ENCODE peak calls at places on chromosomes 3 and 15, in nine cellular contexts. One of them, this sample, is unnamed.

GRCh38 chr3:143139786-143140185 is 20.2 kb downstream of the CHST2 start:
- DNase-seq in sigmoid colon: no peak
- DNase-seq in endothelial cell of umbilical vein: peak
- DNase-seq in GM23338: no peak
- DNase-seq in transverse colon: peak
- DNase-seq in K562: no peak
- DNase-seq in breast epithelium: no peak
- DNase-seq in stomach: no peak
- DNase-seq in HepG2: no peak
- DNase-seq in this sample: no peak

GRCh38 chr3:27387625-27388024 is 18.4 kb upstream of the NEK10 start:
- DNase-seq in sigmoid colon: peak
- DNase-seq in endothelial cell of umbilical vein: no peak
- DNase-seq in GM23338: peak
- DNase-seq in transverse colon: no peak
- DNase-seq in K562: no peak
- DNase-seq in breast epithelium: no peak
- DNase-seq in stomach: no peak
- DNase-seq in HepG2: no peak
- DNase-seq in this sample: no peak

GRCh38 chr15:62431391-62431790 is 266.3 kb upstream of the C2CD4B start:
- DNase-seq in sigmoid colon: no peak
- DNase-seq in endothelial cell of umbilical vein: no peak
- DNase-seq in GM23338: no peak
- DNase-seq in transverse colon: no peak
- DNase-seq in K562: no peak
- DNase-seq in breast epithelium: no peak
- DNase-seq in stomach: no peak
- DNase-seq in HepG2: peak
- DNase-seq in this sample: no peak

GRCh38 chr3:61060421-61060861 is 190.8 kb downstream of the FHIT start:
- DNase-seq in sigmoid colon: no peak
- DNase-seq in endothelial cell of umbilical vein: no peak
- DNase-seq in GM23338: no peak
- DNase-seq in transverse colon: no peak
- DNase-seq in K562: no peak
- DNase-seq in breast epithelium: no peak
- DNase-seq in stomach: no peak
- DNase-seq in HepG2: peak
- DNase-seq in this sample: no peak

GRCh38 chr15:63223463-63223862 is 34.1 kb downstream of the RAB8B start:
- DNase-seq in sigmoid colon: no peak
- DNase-seq in endothelial cell of umbilical vein: no peak
- DNase-seq in GM23338: no peak
- DNase-seq in transverse colon: no peak
- DNase-seq in K562: no peak
- DNase-seq in breast epithelium: no peak
- DNase-seq in stomach: no peak
- DNase-seq in HepG2: no peak
- DNase-seq in this sample: no peak

GRCh38 chr15:77035999-77036471 is 34.9 kb downstream of the TSPAN3 start:
- DNase-seq in sigmoid colon: peak
- DNase-seq in endothelial cell of umbilical vein: no peak
- DNase-seq in GM23338: no peak
- DNase-seq in transverse colon: peak
- DNase-seq in K562: no peak
- DNase-seq in breast epithelium: no peak
- DNase-seq in stomach: peak
- DNase-seq in HepG2: no peak
- DNase-seq in this sample: no peak

GRCh38 chr3:62046326-62046725 is 327.0 kb downstream of the FEZF2 start:
- DNase-seq in sigmoid colon: no peak
- DNase-seq in endothelial cell of umbilical vein: no peak
- DNase-seq in GM23338: no peak
- DNase-seq in transverse colon: no peak
- DNase-seq in K562: no peak
- DNase-seq in breast epithelium: no peak
- DNase-seq in stomach: no peak
- DNase-seq in HepG2: no peak
- DNase-seq in this sample: no peak

GRCh38 chr3:122414391-122414790 is 1.5 kb downstream of the WDR5B start:
- DNase-seq in sigmoid colon: no peak
- DNase-seq in endothelial cell of umbilical vein: no peak
- DNase-seq in GM23338: no peak
- DNase-seq in transverse colon: no peak
- DNase-seq in K562: no peak
- DNase-seq in breast epithelium: no peak
- DNase-seq in stomach: no peak
- DNase-seq in HepG2: no peak
- DNase-seq in this sample: no peak

GRCh38 chr3:184129012-184129411 is 6.1 kb upstream of the EIF2B5 start:
- DNase-seq in sigmoid colon: no peak
- DNase-seq in endothelial cell of umbilical vein: peak
- DNase-seq in GM23338: peak
- DNase-seq in transverse colon: no peak
- DNase-seq in K562: peak
- DNase-seq in breast epithelium: no peak
- DNase-seq in stomach: peak
- DNase-seq in HepG2: peak
- DNase-seq in this sample: no peak

GRCh38 chr3:181230258-181230657 is 240.7 kb upstream of the DNAJC19 start:
- DNase-seq in sigmoid colon: no peak
- DNase-seq in endothelial cell of umbilical vein: no peak
- DNase-seq in GM23338: peak
- DNase-seq in transverse colon: no peak
- DNase-seq in K562: no peak
- DNase-seq in breast epithelium: no peak
- DNase-seq in stomach: no peak
- DNase-seq in HepG2: no peak
- DNase-seq in this sample: no peak

GRCh38 chr3:161556533-161556932 is 59.9 kb downstream of the OTOL1 start:
- DNase-seq in sigmoid colon: no peak
- DNase-seq in endothelial cell of umbilical vein: no peak
- DNase-seq in GM23338: no peak
- DNase-seq in transverse colon: no peak
- DNase-seq in K562: no peak
- DNase-seq in breast epithelium: no peak
- DNase-seq in stomach: no peak
- DNase-seq in HepG2: no peak
- DNase-seq in this sample: no peak

GRCh38 chr3:122974764-122975162 is 52.8 kb downstream of the SEMA5B start:
- DNase-seq in sigmoid colon: peak
- DNase-seq in endothelial cell of umbilical vein: peak
- DNase-seq in GM23338: no peak
- DNase-seq in transverse colon: no peak
- DNase-seq in K562: no peak
- DNase-seq in breast epithelium: no peak
- DNase-seq in stomach: no peak
- DNase-seq in HepG2: no peak
- DNase-seq in this sample: no peak

GRCh38 chr15:61390138-61390537 is 161.0 kb upstream of the RORA start:
- DNase-seq in sigmoid colon: no peak
- DNase-seq in endothelial cell of umbilical vein: no peak
- DNase-seq in GM23338: no peak
- DNase-seq in transverse colon: no peak
- DNase-seq in K562: no peak
- DNase-seq in breast epithelium: no peak
- DNase-seq in stomach: no peak
- DNase-seq in HepG2: no peak
- DNase-seq in this sample: no peak

DNA sequence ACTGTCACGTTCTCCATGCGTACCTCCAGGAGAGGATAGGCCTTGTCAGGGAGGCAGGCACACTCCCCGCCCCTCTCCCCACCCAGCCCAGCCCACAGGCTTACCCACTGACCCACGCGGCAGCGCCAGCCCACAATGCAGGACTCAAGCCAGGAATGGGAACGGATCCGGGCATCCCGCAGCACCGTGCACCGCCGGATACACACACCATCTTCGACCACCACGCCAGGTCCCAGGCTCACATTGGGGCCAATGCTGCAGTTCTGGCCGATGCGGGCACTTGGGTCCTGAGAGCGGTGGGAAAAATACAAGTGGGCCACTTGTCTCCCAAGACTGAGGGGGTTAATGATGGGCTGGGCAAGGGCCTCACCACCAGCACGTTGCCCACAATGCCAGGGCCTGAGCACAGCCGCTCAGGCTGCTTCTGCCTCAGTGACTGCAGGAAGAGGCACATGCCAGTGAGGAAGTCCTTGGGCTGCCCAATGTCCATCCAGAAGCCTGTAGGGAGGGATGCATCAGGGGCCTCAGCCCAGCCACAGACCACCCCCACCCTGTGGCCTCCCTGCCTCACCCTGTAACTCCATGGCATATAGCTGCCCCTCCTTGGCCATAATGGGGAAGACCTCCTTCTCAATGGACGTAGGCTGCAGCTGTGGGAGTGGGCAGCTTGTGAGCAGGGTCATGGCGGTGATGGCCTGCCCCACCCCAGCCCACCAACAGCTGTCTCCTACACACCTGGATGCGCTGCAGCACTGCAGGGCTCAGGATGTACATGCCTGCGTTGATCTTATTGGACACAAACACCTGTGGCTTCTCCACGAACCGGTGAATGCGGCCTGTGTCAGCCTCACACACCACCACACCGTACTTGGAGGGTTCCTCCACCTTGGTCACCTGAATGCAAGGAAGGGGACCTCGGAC is 1.6 kb downstream of the GMPPB start:
- DNase-seq in sigmoid colon: peak
- DNase-seq in endothelial cell of umbilical vein: no peak
- DNase-seq in GM23338: no peak
- DNase-seq in transverse colon: no peak
- DNase-seq in K562: no peak
- DNase-seq in breast epithelium: no peak
- DNase-seq in stomach: no peak
- DNase-seq in HepG2: no peak
- DNase-seq in this sample: no peak
- TF ChIP-seq POLR2AphosphoS5 in sigmoid colon: no peak
- TF ChIP-seq POLR2AphosphoS5 in endothelial cell of umbilical vein: no peak
- TF ChIP-seq POLR2AphosphoS5 in GM23338: peak
- TF ChIP-seq POLR2AphosphoS5 in transverse colon: no peak
- TF ChIP-seq POLR2AphosphoS5 in K562: no peak
- TF ChIP-seq POLR2AphosphoS5 in breast epithelium: no peak
- TF ChIP-seq POLR2AphosphoS5 in stomach: no peak
- TF ChIP-seq POLR2AphosphoS5 in HepG2: peak
- TF ChIP-seq POLR2AphosphoS5 in this sample: no peak

GRCh38 chr15:70093070-70093469 is 4.6 kb downstream of the TLE3 start:
- DNase-seq in sigmoid colon: no peak
- DNase-seq in endothelial cell of umbilical vein: no peak
- DNase-seq in GM23338: no peak
- DNase-seq in transverse colon: no peak
- DNase-seq in K562: no peak
- DNase-seq in breast epithelium: no peak
- DNase-seq in stomach: no peak
- DNase-seq in HepG2: peak
- DNase-seq in this sample: no peak
- H3K4me3 ChIP-seq in sigmoid colon: peak
- H3K4me3 ChIP-seq in endothelial cell of umbilical vein: no peak
- H3K4me3 ChIP-seq in GM23338: peak
- H3K4me3 ChIP-seq in transverse colon: no peak
- H3K4me3 ChIP-seq in K562: no peak
- H3K4me3 ChIP-seq in breast epithelium: no peak
- H3K4me3 ChIP-seq in stomach: peak
- H3K4me3 ChIP-seq in HepG2: no peak
- H3K4me3 ChIP-seq in this sample: peak

GRCh38 chr3:186492594-186492993 is 51.6 kb downstream of the CRYGS start:
- DNase-seq in sigmoid colon: no peak
- DNase-seq in endothelial cell of umbilical vein: no peak
- DNase-seq in GM23338: no peak
- DNase-seq in transverse colon: no peak
- DNase-seq in K562: no peak
- DNase-seq in breast epithelium: no peak
- DNase-seq in stomach: no peak
- DNase-seq in HepG2: no peak
- DNase-seq in this sample: no peak

GRCh38 chr3:186496016-186496415 is 48.2 kb downstream of the CRYGS start:
- DNase-seq in sigmoid colon: no peak
- DNase-seq in endothelial cell of umbilical vein: no peak
- DNase-seq in GM23338: no peak
- DNase-seq in transverse colon: no peak
- DNase-seq in K562: no peak
- DNase-seq in breast epithelium: no peak
- DNase-seq in stomach: no peak
- DNase-seq in HepG2: no peak
- DNase-seq in this sample: no peak

GRCh38 chr3:186496635-186497034 is 47.5 kb downstream of the CRYGS start:
- DNase-seq in sigmoid colon: no peak
- DNase-seq in endothelial cell of umbilical vein: no peak
- DNase-seq in GM23338: no peak
- DNase-seq in transverse colon: no peak
- DNase-seq in K562: no peak
- DNase-seq in breast epithelium: no peak
- DNase-seq in stomach: no peak
- DNase-seq in HepG2: no peak
- DNase-seq in this sample: no peak

GRCh38 chr3:186489507-186489906 is 54.7 kb downstream of the CRYGS start:
- DNase-seq in sigmoid colon: no peak
- DNase-seq in endothelial cell of umbilical vein: no peak
- DNase-seq in GM23338: no peak
- DNase-seq in transverse colon: no peak
- DNase-seq in K562: no peak
- DNase-seq in breast epithelium: no peak
- DNase-seq in stomach: no peak
- DNase-seq in HepG2: no peak
- DNase-seq in this sample: no peak

DNA sequence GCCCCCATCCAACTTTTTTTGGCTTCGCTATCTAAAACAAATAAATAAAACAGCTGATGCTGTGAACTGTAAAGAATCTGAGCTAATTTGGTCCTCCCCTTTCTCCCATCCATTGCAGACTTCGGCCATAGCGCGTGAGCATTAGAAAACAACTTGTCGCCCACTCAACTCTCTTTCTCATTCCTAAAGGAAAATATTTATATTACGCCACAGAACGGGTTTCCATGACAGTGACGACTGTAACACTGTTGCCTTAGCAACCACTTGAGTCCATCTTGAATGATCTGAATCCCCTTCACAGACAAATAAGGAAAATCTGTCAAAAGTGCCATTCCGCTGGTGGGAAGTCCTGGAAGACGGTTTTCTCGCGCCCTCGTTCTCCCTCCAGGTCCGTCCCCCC is 50.7 kb downstream of the CRYGS start:
- DNase-seq in sigmoid colon: no peak
- DNase-seq in endothelial cell of umbilical vein: no peak
- DNase-seq in GM23338: no peak
- DNase-seq in transverse colon: no peak
- DNase-seq in K562: no peak
- DNase-seq in breast epithelium: no peak
- DNase-seq in stomach: no peak
- DNase-seq in HepG2: no peak
- DNase-seq in this sample: no peak
- TF ChIP-seq POLR2AphosphoS5 in sigmoid colon: no peak
- TF ChIP-seq POLR2AphosphoS5 in endothelial cell of umbilical vein: no peak
- TF ChIP-seq POLR2AphosphoS5 in GM23338: no peak
- TF ChIP-seq POLR2AphosphoS5 in transverse colon: no peak
- TF ChIP-seq POLR2AphosphoS5 in K562: no peak
- TF ChIP-seq POLR2AphosphoS5 in breast epithelium: no peak
- TF ChIP-seq POLR2AphosphoS5 in stomach: no peak
- TF ChIP-seq POLR2AphosphoS5 in HepG2: no peak
- TF ChIP-seq POLR2AphosphoS5 in this sample: no peak

DNA sequence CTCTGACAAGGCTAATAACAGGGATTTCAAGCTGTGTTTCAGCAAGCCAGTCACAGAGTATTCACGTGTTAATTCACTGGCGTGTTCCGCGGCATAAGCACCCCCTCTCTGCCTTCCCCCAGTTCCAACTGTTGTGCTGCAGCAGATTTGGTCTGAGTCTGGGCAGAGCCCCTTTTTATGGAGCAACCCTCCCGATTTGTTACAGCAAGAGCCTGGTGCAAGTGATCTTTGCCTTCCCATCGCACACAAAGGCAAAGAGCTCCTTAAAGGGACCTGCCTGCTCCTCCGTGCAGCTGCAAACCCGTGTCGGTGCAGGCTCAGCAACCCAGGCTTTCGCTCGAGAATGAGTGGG is 170.5 kb downstream of the KCNAB1 start:
- DNase-seq in sigmoid colon: no peak
- DNase-seq in endothelial cell of umbilical vein: no peak
- DNase-seq in GM23338: no peak
- DNase-seq in transverse colon: no peak
- DNase-seq in K562: no peak
- DNase-seq in breast epithelium: no peak
- DNase-seq in stomach: no peak
- DNase-seq in HepG2: no peak
- DNase-seq in this sample: no peak
- H3K4me3 ChIP-seq in sigmoid colon: peak
- H3K4me3 ChIP-seq in endothelial cell of umbilical vein: no peak
- H3K4me3 ChIP-seq in GM23338: peak
- H3K4me3 ChIP-seq in transverse colon: no peak
- H3K4me3 ChIP-seq in K562: no peak
- H3K4me3 ChIP-seq in breast epithelium: peak
- H3K4me3 ChIP-seq in stomach: peak
- H3K4me3 ChIP-seq in HepG2: no peak
- H3K4me3 ChIP-seq in this sample: peak

This sample was measured in SK-N-MC.